ENCODE peak calls at places on chromosomes 4 and X, in nine cellular contexts. K is breast epithelium; Q is ascending aorta; J is fibroblast of pulmonary artery; X is transverse colon; L is neural crest cell; P is WTC11; I is lower leg skin; F is CD8-positive, alpha-beta T cell. C is an unnamed sample.

GRCh38 chrX:290476-291166 is 9.4 kb downstream of the PLCXD1 start:
- DNase-seq in K (peak), Q (no peak), J (no peak), X (no peak), L (no peak), P (no peak), I (no peak), F (no peak), C (no peak)

GRCh38 chr4:184420402-184420801 is 53.9 kb downstream of the IRF2 start:
- DNase-seq in K (no peak), Q (no peak), J (no peak), X (no peak), L (no peak), P (no peak), I (no peak), F (no peak), C (no peak)

GRCh38 chr4:140315970-140316369 is 57.5 kb upstream of the SCOC start:
- DNase-seq in K (no peak), Q (no peak), J (no peak), X (no peak), L (no peak), P (no peak), I (no peak), F (no peak), C (no peak)

GRCh38 chrX:2989565-2989964 is 16.8 kb upstream of the ARSH start:
- DNase-seq in K (no peak), Q (no peak), J (no peak), X (no peak), L (no peak), P (no peak), I (no peak), F (no peak), C (no peak)

GRCh38 chr4:26175016-26175786 is 145.6 kb upstream of the RBPJ start:
- DNase-seq in K (no peak), Q (no peak), J (no peak), X (no peak), L (no peak), P (no peak), I (no peak), F (no peak), C (no peak)

GRCh38 chr4:52001616-52002015 is 18.5 kb downstream of the LRRC66 start:
- DNase-seq in K (no peak), Q (no peak), J (peak), X (no peak), L (no peak), P (no peak), I (no peak), F (no peak), C (peak)

GRCh38 chr4:76214269-76214628 is 625 bp upstream of the SCARB2 start:
- DNase-seq in K (no peak), Q (no peak), J (no peak), X (peak), L (no peak), P (no peak), I (no peak), F (no peak), C (no peak)

GRCh38 chr4:111678466-111678865 is 466.8 kb upstream of the FAM241A start:
- DNase-seq in K (no peak), Q (no peak), J (peak), X (no peak), L (no peak), P (no peak), I (no peak), F (no peak), C (peak)

GRCh38 chr4:158208931-158209640 is 1.2 kb upstream of the TMEM144 start:
- DNase-seq in K (no peak), Q (no peak), J (peak), X (no peak), L (no peak), P (no peak), I (no peak), F (no peak), C (no peak)

GRCh38 chrX:39528161-39528560 is 569.6 kb downstream of the BCOR start:
- DNase-seq in K (no peak), Q (no peak), J (no peak), X (no peak), L (no peak), P (no peak), I (no peak), F (no peak), C (no peak)

GRCh38 chr4:90071289-90072235 is 55.6 kb upstream of the CCSER1 start:
- DNase-seq in K (no peak), Q (no peak), J (no peak), X (no peak), L (no peak), P (no peak), I (no peak), F (no peak), C (no peak)

GRCh38 chr4:27524224-27524623 is 663.6 kb downstream of the STIM2 start:
- DNase-seq in K (no peak), Q (no peak), J (no peak), X (no peak), L (no peak), P (no peak), I (no peak), F (no peak), C (no peak)

GRCh38 chr4:181959121-181959520 is 284.1 kb upstream of the TENM3 start:
- DNase-seq in K (no peak), Q (no peak), J (peak), X (no peak), L (no peak), P (no peak), I (no peak), F (no peak), C (peak)

GRCh38 chrX:110318664-110318968 is 731 bp upstream of the AMMECR1 start:
- DNase-seq in K (no peak), Q (no peak), J (no peak), X (no peak), L (no peak), P (no peak), I (no peak), F (no peak), C (no peak)
- TF ChIP-seq CTCF in K (no peak), Q (no peak), J (no peak), X (no peak), L (no peak), P (no peak), I (no peak), F (no peak), C (no peak)

GRCh38 chr4:174307694-174308093 is 24.0 kb downstream of the CEP44 start:
- DNase-seq in K (no peak), Q (no peak), J (no peak), X (no peak), L (no peak), P (no peak), I (no peak), F (no peak), C (no peak)
- TF ChIP-seq CTCF in K (no peak), Q (no peak), J (no peak), X (no peak), L (no peak), P (no peak), I (no peak), F (no peak), C (no peak)

DNA sequence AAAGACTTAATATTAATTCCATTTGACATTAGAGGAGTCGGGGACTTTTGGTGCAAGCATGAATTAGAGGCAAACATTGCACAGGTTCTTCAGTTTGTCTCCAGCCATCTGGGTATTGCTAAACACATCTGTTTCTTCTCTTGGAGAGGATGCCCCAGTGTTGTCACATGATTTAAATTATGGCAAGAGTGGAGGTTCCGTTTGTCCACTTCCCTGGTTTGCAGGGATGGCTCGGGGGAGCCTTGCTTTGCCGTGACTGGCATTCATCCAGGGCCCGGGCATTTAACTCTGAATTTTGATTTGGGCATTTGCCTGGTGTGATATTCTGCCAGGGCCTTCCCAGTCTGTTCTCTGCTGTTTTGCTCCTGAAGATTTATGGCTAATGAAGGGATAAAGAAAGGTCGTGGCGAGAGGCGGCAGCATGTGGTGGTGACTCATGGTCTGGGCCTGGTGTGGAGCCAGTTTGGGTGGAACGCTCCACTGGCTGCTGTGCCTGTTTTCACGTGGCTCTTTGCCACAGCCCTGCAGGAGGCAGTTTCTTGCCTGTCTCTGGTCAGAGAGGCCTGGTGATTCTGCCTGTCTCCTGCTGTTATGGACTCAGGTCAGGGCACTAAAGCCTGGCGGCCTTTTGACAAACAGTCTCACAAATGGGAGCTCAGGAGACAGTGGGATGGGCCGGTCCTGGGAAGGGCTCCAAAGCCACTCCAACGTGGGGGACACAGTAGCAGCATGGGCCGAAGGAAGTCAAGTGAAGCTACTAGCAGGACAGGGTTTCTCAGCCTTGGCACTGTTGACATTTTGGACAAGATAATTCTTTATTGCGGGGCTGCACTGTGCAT is 99.4 kb upstream of the PGRMC2 start:
- DNase-seq in K (peak), Q (peak), J (peak), X (peak), L (no peak), P (no peak), I (peak), F (no peak), C (peak)
- TF ChIP-seq CTCF in K (no peak), Q (no peak), J (no peak), X (no peak), L (no peak), P (no peak), I (no peak), F (no peak), C (no peak)

DNA sequence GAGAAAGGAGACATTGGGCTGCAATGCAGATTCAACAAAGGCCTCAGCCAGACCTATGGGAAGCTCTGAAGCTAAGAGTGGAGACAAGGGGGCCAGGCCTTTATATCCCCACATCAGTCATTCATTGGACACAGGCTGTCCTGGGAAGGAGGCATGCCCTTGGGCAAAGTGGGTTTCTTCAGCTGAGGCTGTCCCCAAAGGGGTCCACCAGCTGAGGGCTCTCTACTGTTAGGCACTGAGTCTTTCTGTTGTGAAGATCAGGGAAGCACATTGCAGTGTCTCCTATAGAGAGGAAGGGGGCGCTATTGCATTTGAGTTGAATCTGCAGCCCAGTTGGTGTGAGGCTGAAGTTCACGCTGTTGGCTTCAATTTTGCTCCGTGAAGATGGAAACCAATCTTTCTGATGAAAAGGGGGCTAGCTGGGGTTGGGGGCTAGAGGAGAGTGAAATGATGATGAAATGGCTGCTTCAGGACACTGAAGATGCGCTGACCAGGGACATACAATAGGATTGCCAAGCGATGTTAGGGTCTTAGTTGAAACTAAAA is 48.0 kb downstream of the SLC25A5 start:
- DNase-seq in K (no peak), Q (no peak), J (peak), X (peak), L (peak), P (peak), I (no peak), F (peak), C (peak)
- TF ChIP-seq CTCF in K (peak), Q (peak), J (peak), X (peak), L (peak), P (peak), I (no peak), F (peak), C (peak)

DNA sequence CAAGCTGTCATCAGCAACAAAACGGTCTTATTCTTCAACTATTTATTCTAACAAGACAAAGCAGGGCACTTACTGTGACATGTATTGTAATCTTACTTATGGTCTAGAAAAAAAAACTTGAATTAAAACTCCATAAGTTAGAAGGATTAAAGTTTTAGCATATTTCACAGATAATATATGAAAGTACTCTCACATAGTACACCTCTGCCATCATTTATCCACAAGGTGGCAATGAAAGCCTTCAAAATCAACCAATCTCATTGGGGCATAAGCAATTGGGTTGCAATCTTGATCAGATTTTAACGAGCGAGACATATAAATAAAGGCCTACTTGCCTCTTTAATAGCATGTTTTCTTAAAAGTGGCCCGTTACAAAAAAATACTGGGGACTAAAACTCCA is 1382.9 kb downstream of the FAM133A start:
- DNase-seq in K (no peak), Q (no peak), J (peak), X (no peak), L (no peak), P (no peak), I (no peak), F (no peak), C (peak)
- TF ChIP-seq CTCF in K (no peak), Q (no peak), J (peak), X (no peak), L (peak), P (no peak), I (no peak), F (no peak), C (no peak)

C was measured in cardiac fibroblast.